ENCODE peak calls at places on chromosomes 12 and 14, in six cellular contexts. H is IMR-90, I is left ventricle myocardium inferior, C is nephron progenitor cell, G is MCF 10A, S is kidney. K is an unnamed sample.

GRCh38 chr14:69820991-69821390 is 23.9 kb upstream of the SLC10A1 start:
- DNase-seq in G (no peak), C (no peak), I (no peak), S (no peak), H (no peak), K (no peak)

GRCh38 chr12:57135939-57136338 is 7.7 kb downstream of the LRP1 start:
- DNase-seq in C (peak; percentile 30), G (no peak), H (peak; percentile 52), I (peak; percentile 81), S (peak; percentile 84), K (no peak)

GRCh38 chr12:40105265-40105514 is 691 bp downstream of the SLC2A13 start:
- DNase-seq in C (no peak), S (peak; percentile 90), H (no peak), I (peak; percentile 61), G (no peak), K (no peak)

GRCh38 chr14:45249847-45250575 is 3.0 kb downstream of the MIS18BP1 start:
- DNase-seq in I (no peak), C (no peak), G (peak; percentile 47), H (peak; percentile 94), S (no peak), K (no peak)

GRCh38 chr12:105084251-105085250 is at the start of gene ALDH1L2:
- DNase-seq in S (peak; percentile 96), I (peak; percentile 85), C (peak; percentile 83), H (peak; percentile 87), G (peak; percentile 85), K (peak; percentile 81)

GRCh38 chr12:65823481-65824313 is 586 bp upstream of the HMGA2 start:
- DNase-seq in S (peak; percentile 77), H (peak; percentile 58), G (peak; percentile 85), C (peak; percentile 68), I (no peak), K (peak; percentile 81)

GRCh38 chr12:28973491-28973890 is 175.6 kb upstream of the FAR2 start:
- DNase-seq in G (no peak), S (no peak), I (no peak), C (no peak), H (peak; percentile 34), K (no peak)

GRCh38 chr14:92511472-92512247 is 1.9 kb upstream of the RIN3 start:
- DNase-seq in I (no peak), H (peak; percentile 95), G (peak; percentile 87), C (no peak), S (no peak), K (peak; percentile 82)

GRCh38 chr12:53103860-53104305 is 597 bp downstream of the SOAT2 start:
- DNase-seq in S (no peak), H (no peak), C (no peak), G (no peak), I (no peak), K (no peak)

GRCh38 chr12:52870361-52871290 is 21.8 kb upstream of the KRT78 start:
- DNase-seq in I (peak; percentile 55), S (peak; percentile 74), H (peak; percentile 25), C (peak; percentile 84), G (peak; percentile 84), K (peak; percentile 52)

GRCh38 chr12:103326190-103326589 is 169.6 kb downstream of the C12orf42 start:
- DNase-seq in G (peak; percentile 38), I (no peak), S (no peak), C (peak; percentile 4), H (no peak), K (peak; percentile 20)

DNA sequence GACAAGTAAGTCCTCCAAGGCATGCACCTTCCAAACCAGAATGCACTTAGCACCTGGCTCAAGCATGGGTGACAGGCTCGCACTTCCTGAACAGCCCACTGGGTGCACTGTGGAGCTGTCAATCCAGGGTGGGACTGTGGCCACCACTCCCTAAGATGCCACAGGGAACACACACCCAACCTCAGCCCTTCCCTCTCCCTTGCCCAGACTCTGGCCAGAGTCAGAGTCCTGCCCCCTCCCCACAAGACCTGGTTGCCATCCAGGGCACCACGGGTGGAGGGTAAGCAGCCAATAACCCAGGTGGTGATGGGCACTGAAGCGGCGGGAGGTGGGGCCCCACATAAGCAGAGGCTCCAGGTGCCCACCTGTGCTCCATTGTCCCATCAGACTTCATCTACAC is 160.6 kb downstream of the MYRFL start:
- DNase-seq in S (no peak), I (no peak), C (peak; percentile 25), H (no peak), G (peak; percentile 24), K (no peak)
- TF ChIP-seq CTCF in S (peak; percentile 23), I (peak; percentile 15), C (no peak), H (no peak), G (peak; percentile 18), K (peak; percentile 42)

DNA sequence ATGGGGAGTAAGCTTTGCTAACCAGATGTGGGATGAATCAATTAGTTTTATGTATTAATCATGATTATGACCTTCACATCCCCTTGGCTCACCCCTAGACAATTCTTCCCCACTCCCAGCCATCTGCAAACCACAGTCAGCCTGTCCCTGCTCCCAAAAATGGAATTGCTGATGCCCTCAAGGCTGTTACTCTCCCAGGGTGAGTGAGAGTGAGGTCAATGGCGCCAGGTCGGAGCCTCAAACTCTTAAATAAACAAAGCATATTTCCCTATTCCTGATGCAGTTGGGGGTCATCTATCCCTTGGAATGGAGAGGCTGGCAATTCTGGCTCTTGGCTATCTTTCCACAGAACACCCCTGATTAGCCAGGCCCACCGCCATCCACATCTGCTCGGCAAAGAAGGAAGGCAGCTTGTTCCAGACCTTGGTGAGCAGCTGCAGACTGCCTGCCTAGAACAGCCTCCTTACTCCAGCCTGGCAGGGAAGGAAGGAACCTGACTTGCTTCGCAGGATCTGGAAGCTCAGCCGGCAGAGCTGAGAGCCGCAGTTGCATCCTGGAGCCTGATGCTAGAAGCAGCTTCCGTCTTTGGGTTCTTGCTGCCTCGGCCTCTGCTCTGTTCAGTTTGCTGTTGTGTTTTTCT is 57.0 kb downstream of the SMUG1 start:
- DNase-seq in G (no peak), I (no peak), S (peak; percentile 55), H (no peak), C (no peak), K (no peak)
- TF ChIP-seq CTCF in G (no peak), I (no peak), S (no peak), H (no peak), C (no peak), K (no peak)

DNA sequence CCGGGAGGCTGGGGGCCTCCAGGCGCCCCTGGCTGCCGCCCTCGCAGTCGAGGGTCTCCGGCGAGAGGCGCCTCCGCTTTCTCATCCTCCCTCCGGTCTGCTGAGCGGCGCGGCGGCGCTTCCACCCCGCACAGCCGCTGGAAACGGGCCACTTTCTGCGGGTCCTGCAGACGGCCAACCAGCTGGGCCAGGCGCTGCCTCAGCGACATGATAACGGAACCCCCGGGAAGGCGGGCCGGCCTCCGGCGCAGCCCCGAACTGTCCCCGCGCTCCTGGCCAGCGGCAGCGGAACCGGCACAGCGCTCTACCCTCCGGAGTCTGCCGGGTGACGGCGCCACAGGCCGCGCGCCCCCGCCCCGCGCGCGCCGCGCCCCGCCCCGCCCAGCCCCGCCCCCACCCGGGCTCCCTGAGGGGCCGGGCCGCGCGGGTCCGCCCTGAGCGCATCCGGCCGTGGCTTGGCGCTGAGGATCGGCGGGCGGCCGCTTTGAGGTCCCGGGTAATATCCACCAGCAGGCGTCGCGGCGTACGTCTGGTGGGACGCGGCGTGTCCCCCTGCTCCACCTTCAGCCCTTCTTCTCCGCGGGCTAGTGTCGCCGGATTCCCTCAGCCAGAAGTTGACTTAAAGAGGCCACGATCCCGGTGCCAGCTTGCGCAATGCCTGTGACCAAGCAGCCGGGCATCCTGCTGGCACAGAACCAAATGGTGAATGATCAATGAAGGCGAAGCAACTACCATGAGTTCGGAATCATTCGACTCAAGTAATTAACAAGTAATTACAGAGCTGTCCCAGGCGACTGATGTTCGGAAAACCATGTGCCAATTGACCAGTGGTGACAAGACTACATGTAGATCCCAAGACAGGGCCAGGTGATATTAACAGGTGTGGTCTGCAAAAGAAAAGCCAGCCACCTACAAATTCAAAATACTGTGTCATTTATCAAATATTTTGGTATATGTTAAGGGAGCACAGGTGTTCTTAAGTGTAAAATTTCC is at the start of gene SGPP1:
- DNase-seq in G (peak; percentile 76), C (peak; percentile 88), I (peak; percentile 84), S (peak; percentile 93), H (peak; percentile 55), K (peak; percentile 68)
- TF ChIP-seq CTCF in G (peak; percentile 31), C (peak; percentile 31), I (peak; percentile 64), S (peak; percentile 9), H (peak; percentile 31), K (no peak)

DNA sequence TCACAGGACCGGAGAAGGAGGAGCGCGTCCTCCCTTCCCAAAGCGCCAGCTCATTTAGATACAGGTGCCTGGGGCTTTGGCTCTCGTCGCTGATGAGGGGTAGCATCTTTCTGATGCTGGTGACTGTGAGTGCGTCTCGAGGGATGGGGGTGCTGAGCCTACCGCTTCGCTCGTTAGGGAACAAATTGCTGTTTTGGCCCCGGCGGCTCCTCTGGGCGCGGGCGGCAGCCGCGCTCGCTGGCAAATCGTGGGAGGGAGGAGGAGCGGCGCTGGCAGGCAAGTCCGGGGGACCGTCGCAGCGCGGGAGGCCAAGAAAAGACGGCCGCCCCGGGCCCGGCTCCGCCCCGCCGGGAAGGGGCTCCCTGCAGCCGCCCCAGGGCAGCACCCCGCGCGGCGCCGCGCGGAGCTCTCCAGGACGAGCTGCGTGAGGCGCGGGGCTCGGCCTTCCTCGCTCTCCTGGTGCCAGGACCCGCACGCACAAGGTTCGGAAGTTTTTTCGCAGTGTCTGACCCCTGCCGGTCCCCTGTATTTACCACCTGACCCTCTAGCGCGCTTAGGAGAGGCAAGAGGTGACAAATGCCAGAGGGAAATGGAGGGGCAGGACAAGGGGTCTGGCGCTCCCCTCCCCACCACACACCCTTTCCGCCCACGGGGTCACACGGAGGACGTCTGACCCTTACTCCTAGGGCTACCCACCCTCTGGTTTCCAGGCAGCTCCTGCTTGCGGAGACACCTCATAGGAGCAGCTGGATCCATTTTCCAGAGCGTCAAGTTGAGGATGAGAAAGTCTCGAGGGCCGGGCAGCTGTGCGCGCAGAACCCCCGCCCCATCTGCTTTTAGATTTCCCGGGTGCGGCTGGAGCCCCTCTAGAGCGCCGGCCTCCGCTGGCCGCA is 875 bp upstream of the KCNH3 start:
- DNase-seq in H (no peak), S (no peak), C (peak; percentile 56), G (no peak), I (no peak), K (no peak)
- TF ChIP-seq CTCF in H (no peak), S (no peak), C (no peak), G (no peak), I (no peak), K (no peak)